ENCODE peak calls at places on chromosomes 4 and X, in nine cellular contexts. M, B, Z, V, J, Y, F, A and Q are unnamed samples.
A peak's percentile ranks its signal among the peaks of the same experiment; 100 is the strongest.

GRCh38 chrX:100477949-100478348 is 67.9 kb upstream of the PCDH19 start:
- DNase-seq in B (no peak), A (no peak), Z (no peak), J (no peak), M (no peak), Y (no peak), V (no peak), F (no peak), Q (no peak)

GRCh38 chrX:18938710-18939109 is 45.2 kb downstream of the PHKA2 start:
- DNase-seq in J (no peak), Y (no peak), B (no peak), M (no peak), V (no peak), Z (peak; percentile 11), A (peak; percentile 25), F (no peak), Q (no peak)

GRCh38 chr4:185898413-185898812 is 86.4 kb upstream of the SORBS2 start:
- DNase-seq in V (no peak), B (no peak), M (no peak), Y (no peak), Z (no peak), F (no peak), J (no peak), A (no peak), Q (no peak)

GRCh38 chr4:36349904-36350554 is 68.6 kb downstream of the DTHD1 start:
- DNase-seq in M (no peak), J (no peak), F (no peak), Z (no peak), V (no peak), Y (no peak), B (no peak), A (no peak), Q (no peak)

GRCh38 chr4:61938250-61938846 is 738.2 kb downstream of the ADGRL3 start:
- DNase-seq in Y (no peak), F (no peak), V (no peak), B (peak; percentile 48), J (no peak), Z (no peak), M (no peak), A (no peak), Q (no peak)

GRCh38 chr4:4836044-4836443 is 23.4 kb upstream of the MSX1 start:
- DNase-seq in Z (no peak), J (no peak), F (no peak), Y (no peak), V (no peak), A (no peak), B (no peak), M (no peak), Q (no peak)

GRCh38 chrX:22395372-22395771 is 122.7 kb downstream of the CBLL2 start:
- DNase-seq in V (no peak), B (no peak), M (no peak), Z (no peak), F (no peak), Y (no peak), J (no peak), A (peak; percentile 28), Q (no peak)

GRCh38 chrX:48831136-48831908 is 4.1 kb downstream of the PCSK1N start:
- DNase-seq in V (no peak), Y (no peak), A (no peak), B (peak; percentile 27), Z (no peak), F (peak; percentile 10), J (no peak), M (no peak), Q (no peak)

GRCh38 chr4:55143858-55144257 is 18.5 kb upstream of the KDR start:
- DNase-seq in B (no peak), Z (peak; percentile 22), Y (no peak), M (no peak), A (no peak), V (no peak), F (no peak), J (no peak), Q (no peak)

GRCh38 chr4:117417856-117418255 is 332.5 kb upstream of the TRAM1L1 start:
- DNase-seq in B (no peak), A (peak; percentile 31), M (no peak), V (no peak), Z (no peak), F (no peak), J (no peak), Y (no peak), Q (no peak)

GRCh38 chr4:88765729-88766128 is 68.1 kb upstream of the NAP1L5 start:
- DNase-seq in M (no peak), V (no peak), B (no peak), Y (peak; percentile 88), J (no peak), A (peak; percentile 78), F (no peak), Z (no peak), Q (no peak)

GRCh38 chr4:160983035-160983434 is 1180.8 kb downstream of the FSTL5 start:
- DNase-seq in Z (no peak), V (no peak), M (no peak), B (no peak), J (no peak), A (no peak), Y (no peak), F (no peak), Q (no peak)

GRCh38 chr4:184439856-184440592 is 34.3 kb downstream of the IRF2 start:
- DNase-seq in B (no peak), Y (peak; percentile 76), F (no peak), M (no peak), J (no peak), V (no peak), Z (no peak), A (no peak), Q (no peak)

GRCh38 chrX:154096140-154097002 is 1.1 kb downstream of the MECP2 start:
- DNase-seq in Y (peak; percentile 51), B (no peak), M (no peak), A (peak; percentile 46), Z (no peak), F (peak; percentile 22), V (no peak), J (no peak), Q (no peak)

GRCh38 chrX:97835969-97836368 is 952.3 kb downstream of the RPA4 start:
- DNase-seq in Z (no peak), F (no peak), M (no peak), V (no peak), J (no peak), Y (no peak), A (no peak), B (peak; percentile 44), Q (no peak)

GRCh38 chr4:1997712-1998111 is 11.1 kb downstream of the NELFA start:
- DNase-seq in M (no peak), J (no peak), V (no peak), B (no peak), Y (no peak), Z (no peak), A (no peak), F (no peak), Q (no peak)

GRCh38 chrX:67724359-67725110 is 180.7 kb downstream of the AR start:
- DNase-seq in F (no peak), Y (no peak), A (no peak), Z (no peak), M (no peak), B (no peak), J (peak; percentile 21), V (peak; percentile 26), Q (no peak)

GRCh38 chr4:6939761-6940743 is 30.4 kb downstream of the TBC1D14 start:
- DNase-seq in Z (no peak), F (peak; percentile 64), V (no peak), Y (no peak), M (no peak), B (no peak), A (no peak), J (peak; percentile 6), Q (no peak)